ENCODE peak calls at places on chromosomes 5 and 9, in four cellular contexts. U is heart left ventricle, A is H1, M is GM12892. E is an unnamed sample.

GRCh38 chr9:34650816-34651215 is 1.2 kb upstream of the IL11RA start:
- DNase-seq in M (no peak), U (no peak), A (no peak), E (no peak)

GRCh38 chr5:55063899-55064298 is 38.5 kb upstream of the GZMA start:
- DNase-seq in M (no peak), A (no peak), U (no peak), E (no peak)

GRCh38 chr5:176409765-176410164 is 6.6 kb downstream of the CLTB start:
- DNase-seq in A (no peak), M (no peak), U (no peak), E (no peak)

GRCh38 chr5:180352116-180352975 is 790 bp downstream of the GFPT2 start:
- DNase-seq in U (peak; percentile 43), A (no peak), M (no peak), E (no peak)

GRCh38 chr9:129500166-129500862 is 120.6 kb downstream of the C9orf50 start:
- DNase-seq in M (no peak), A (no peak), U (peak; percentile 36), E (no peak)

GRCh38 chr5:124236366-124237231 is 509.8 kb downstream of the ZNF608 start:
- DNase-seq in A (no peak), U (no peak), M (no peak), E (no peak)

GRCh38 chr5:122259995-122260394 is 52.0 kb upstream of the SNCAIP start:
- DNase-seq in M (no peak), A (no peak), U (no peak), E (no peak)

GRCh38 chr9:90251311-90251710 is 391.3 kb downstream of the DIRAS2 start:
- DNase-seq in A (no peak), M (no peak), U (no peak), E (no peak)

GRCh38 chr9:96025995-96026572 is 150.6 kb downstream of the ERCC6L2 start:
- DNase-seq in U (no peak), A (peak; percentile 66), M (peak; percentile 39), E (no peak)

DNA sequence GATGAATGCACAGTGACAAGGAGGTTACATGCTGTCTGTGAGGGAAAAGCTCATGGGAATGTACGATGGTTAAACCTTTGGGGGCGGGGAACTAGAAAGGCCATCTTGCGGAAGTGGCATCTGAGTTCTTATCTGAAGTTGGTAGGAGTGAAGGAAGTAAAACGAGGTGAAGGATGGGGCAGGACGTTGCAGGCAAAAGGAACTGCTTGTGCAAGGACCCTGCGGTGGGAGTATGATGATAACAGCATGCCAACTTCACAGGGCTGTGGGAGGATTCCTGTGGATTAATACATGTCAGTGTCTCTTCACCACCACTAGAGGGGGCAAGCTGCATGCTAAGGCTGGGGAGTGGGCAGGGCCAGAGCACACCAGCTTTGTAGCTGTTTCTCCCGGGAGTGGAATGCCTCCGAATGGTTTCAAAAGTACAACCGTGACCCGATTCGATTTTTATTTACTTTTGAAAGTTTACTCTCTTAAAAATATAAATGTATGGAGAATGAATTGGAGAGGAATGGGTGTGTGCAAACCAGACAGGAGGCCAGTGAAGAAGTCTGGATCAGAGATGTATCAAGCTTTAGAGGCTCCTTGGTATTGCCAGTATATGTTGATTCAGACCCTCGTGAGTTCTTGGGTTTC is 62.5 kb downstream of the CYFIP2 start:
- DNase-seq in M (peak; percentile 53), U (peak; percentile 61), A (no peak), E (peak; percentile 9)
- TF ChIP-seq POLR2A in M (no peak), U (no peak), A (no peak), E (no peak)

GRCh38 chr5:53601570-53601969 is 41.1 kb downstream of the NDUFS4 start:
- DNase-seq in U (no peak), A (no peak), M (no peak), E (no peak)
- TF ChIP-seq POLR2A in U (no peak), A (no peak), M (no peak), E (no peak)

DNA sequence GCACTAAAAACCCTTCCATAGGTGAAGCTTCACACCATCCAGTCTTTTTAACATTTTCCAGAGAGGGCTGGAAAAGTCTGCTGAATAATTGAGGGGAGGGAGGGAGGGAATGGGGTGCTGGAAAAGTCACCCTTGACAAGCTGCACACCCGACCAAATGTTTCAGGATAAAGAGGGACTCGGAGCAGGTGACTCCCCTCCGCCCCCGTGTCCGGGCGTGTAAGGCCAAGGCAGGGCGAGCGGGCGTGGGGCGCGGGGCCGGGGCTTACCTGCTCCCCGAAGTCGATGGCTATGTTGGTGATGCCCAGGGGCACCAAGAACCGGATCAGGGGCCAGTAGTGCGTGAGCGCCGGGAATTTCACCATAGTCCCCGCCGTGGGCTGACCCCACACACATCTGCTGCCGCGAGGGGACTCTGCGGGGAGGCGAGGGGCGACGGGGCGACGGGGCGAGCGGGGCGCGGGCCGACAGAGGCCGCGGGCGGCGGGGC is 450 bp downstream of the ANKH start:
- DNase-seq in A (no peak), U (peak; percentile 51), M (no peak), E (no peak)
- TF ChIP-seq POLR2A in A (no peak), U (no peak), M (no peak), E (no peak)

GRCh38 chr5:170747851-170748250 is 35.7 kb upstream of the GABRP start:
- DNase-seq in A (no peak), M (no peak), U (no peak), E (no peak)

GRCh38 chr5:170748986-170749385 is 34.5 kb upstream of the GABRP start:
- DNase-seq in M (no peak), U (no peak), A (no peak), E (no peak)

GRCh38 chr5:170751631-170752030 is 31.9 kb upstream of the GABRP start:
- DNase-seq in U (no peak), M (no peak), A (no peak), E (no peak)

GRCh38 chr5:170752257-170753215 is 31.0 kb upstream of the GABRP start:
- DNase-seq in U (no peak), A (no peak), M (no peak), E (no peak)

GRCh38 chr5:170749911-170750431 is 33.6 kb upstream of the GABRP start:
- DNase-seq in M (no peak), A (no peak), U (no peak), E (no peak)
- TF ChIP-seq POLR2A in M (no peak), A (no peak), U (no peak), E (no peak)

DNA sequence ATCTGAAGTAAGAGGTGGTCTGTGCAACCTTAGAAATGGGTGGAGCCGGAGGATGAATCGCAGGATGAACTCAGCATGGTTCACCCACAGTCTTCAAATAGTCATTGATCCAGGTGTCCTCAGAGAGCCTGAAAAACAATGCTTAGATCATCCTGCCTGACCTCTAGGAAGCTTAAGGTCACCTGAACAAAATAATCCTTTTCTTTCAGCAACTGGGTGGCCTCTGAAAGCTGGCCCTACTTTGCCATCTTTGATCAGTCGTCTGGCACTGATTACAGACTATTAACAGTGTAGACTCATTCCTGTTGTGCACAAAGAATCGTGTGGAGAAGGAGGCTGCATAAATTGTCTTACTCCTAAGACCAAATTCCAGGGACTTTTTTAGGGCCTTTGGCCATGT is 50.7 kb downstream of the PIP5K1B start:
- DNase-seq in U (no peak), A (no peak), M (no peak), E (no peak)
- TF ChIP-seq POLR2A in U (no peak), A (no peak), M (no peak), E (no peak)

DNA sequence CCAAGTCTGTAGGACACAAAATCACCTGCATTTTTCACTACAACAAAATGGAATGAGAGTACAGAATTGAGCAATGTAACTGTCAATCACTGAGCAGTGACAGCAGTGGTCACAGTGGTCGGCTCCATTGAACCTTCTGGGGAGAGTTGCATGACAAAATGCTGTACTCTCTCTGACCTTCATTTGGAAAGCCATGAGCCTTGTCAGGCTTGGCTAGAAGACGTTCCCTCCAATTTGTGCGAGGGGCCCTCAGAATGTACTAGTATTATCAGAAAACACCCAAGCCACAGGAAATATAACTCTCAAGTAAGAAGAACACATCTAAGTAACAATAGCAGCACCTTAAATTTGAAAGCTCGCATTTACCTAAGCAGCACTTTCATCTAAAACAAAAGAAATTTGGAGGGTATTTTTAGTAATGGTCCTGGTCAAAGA is 425.6 kb upstream of the MEF2C start:
- DNase-seq in U (no peak), A (no peak), M (no peak), E (no peak)
- TF ChIP-seq POLR2A in U (no peak), A (no peak), M (no peak), E (no peak)

GRCh38 chr9:121618504-121618903 is 32.9 kb upstream of the DAB2IP start:
- DNase-seq in M (no peak), U (no peak), A (no peak), E (no peak)
- TF ChIP-seq POLR2A in M (no peak), U (no peak), A (no peak), E (no peak)

GRCh38 chr9:135167839-135168378 is 80.4 kb downstream of the OLFM1 start:
- DNase-seq in U (no peak), M (no peak), A (no peak), E (no peak)

GRCh38 chr9:135165756-135166519 is 78.5 kb downstream of the OLFM1 start:
- DNase-seq in U (no peak), A (no peak), M (no peak), E (no peak)

GRCh38 chr9:135166566-135166965 is 79.1 kb downstream of the OLFM1 start:
- DNase-seq in U (no peak), M (no peak), A (no peak), E (no peak)

GRCh38 chr9:135165003-135165711 is 77.7 kb downstream of the OLFM1 start:
- DNase-seq in A (no peak), U (no peak), M (no peak), E (no peak)

GRCh38 chr9:135167356-135167755 is 79.9 kb downstream of the OLFM1 start:
- DNase-seq in M (no peak), U (no peak), A (no peak), E (no peak)
- TF ChIP-seq POLR2A in M (no peak), U (no peak), A (no peak), E (no peak)

GRCh38 chr5:891117-891836 is 1.3 kb downstream of the BRD9 start:
- DNase-seq in U (no peak), A (peak; percentile 58), M (no peak), E (no peak)
- TF ChIP-seq POLR2A in U (no peak), A (no peak), M (no peak), E (no peak)

E was measured in esophagus squamous epithelium.